ENCODE peak calls at places on chromosomes 7 and 10, in seven cellular contexts. M is tibial artery, T is cardiac muscle cell, R is body of pancreas, S is suprapubic skin, Z is transverse colon, I is tibial nerve. E is an unnamed sample. For H3K4me1 and H3K27me3, the result is how much of the 10 kb centered on the place peaks cover.

GRCh38 chr7:143979999-143980398 is 20.1 kb upstream of the OR6B1 start:
- DNase-seq in T (no peak), M (no peak), R (no peak), S (no peak), Z (no peak), I (no peak), E (no peak)

GRCh38 chr7:28745351-28745750 is 212.8 kb downstream of the TRIL start:
- DNase-seq in S (no peak), M (no peak), Z (no peak), R (no peak), I (no peak), T (no peak), E (no peak)

GRCh38 chr10:45495438-45496152 is 121.6 kb downstream of the ALOX5 start:
- DNase-seq in R (no peak), T (no peak), Z (no peak), S (no peak), I (no peak), M (no peak), E (no peak)

GRCh38 chr7:114212753-114213439 is 201.7 kb upstream of the FOXP2 start:
- DNase-seq in T (no peak), I (no peak), S (no peak), R (no peak), Z (no peak), M (no peak), E (no peak)

GRCh38 chr10:15748137-15748536 is 28.4 kb upstream of the ITGA8 start:
- DNase-seq in M (no peak), I (no peak), Z (peak), T (no peak), S (no peak), R (no peak), E (no peak)

GRCh38 chr10:69636626-69637550 is 6.8 kb downstream of the FAM241B start:
- DNase-seq in R (peak), I (no peak), S (peak), M (peak), T (peak), Z (peak), E (no peak)

GRCh38 chr7:83456413-83456812 is 192.5 kb downstream of the SEMA3E start:
- DNase-seq in Z (no peak), I (no peak), R (no peak), S (no peak), T (no peak), M (no peak), E (no peak)

GRCh38 chr7:147199868-147200267 is 1083.3 kb downstream of the CNTNAP2 start:
- DNase-seq in S (no peak), M (no peak), Z (no peak), T (no peak), I (no peak), R (no peak), E (no peak)

GRCh38 chr10:129767751-129768150 is 196.3 kb downstream of the EBF3 start:
- DNase-seq in S (peak), R (no peak), I (no peak), T (no peak), Z (peak), M (peak), E (no peak)

GRCh38 chr7:151428393-151429231 is 11.3 kb downstream of the CRYGN start:
- DNase-seq in I (no peak), Z (no peak), T (peak), R (no peak), M (peak), S (no peak), E (no peak)

GRCh38 chr7:136513744-136514143 is 354.7 kb upstream of the CHRM2 start:
- DNase-seq in M (no peak), Z (no peak), I (no peak), R (no peak), S (no peak), T (no peak), E (no peak)

GRCh38 chr10:9254353-9254752 is 1199.9 kb downstream of the GATA3 start:
- DNase-seq in M (no peak), S (no peak), Z (no peak), T (no peak), R (no peak), I (no peak), E (no peak)

GRCh38 chr10:126171555-126171954 is 216.7 kb downstream of the ADAM12 start:
- DNase-seq in M (no peak), T (peak), I (no peak), R (no peak), Z (no peak), S (no peak), E (no peak)

GRCh38 chr7:95324396-95324795 is at the start of gene PON1:
- DNase-seq in S (no peak), R (no peak), Z (no peak), M (no peak), T (no peak), I (no peak), E (no peak)

GRCh38 chr10:65394898-65395297 is 1530.9 kb upstream of the LRRTM3 start:
- DNase-seq in M (no peak), T (peak), R (no peak), Z (no peak), I (no peak), S (no peak), E (no peak)

GRCh38 chr7:111705807-111706206 is 143.5 kb upstream of the IMMP2L start:
- DNase-seq in R (no peak), T (no peak), M (no peak), Z (no peak), S (no peak), I (no peak), E (no peak)

GRCh38 chr10:98346847-98347246 is 68.1 kb downstream of the PYROXD2 start:
- DNase-seq in I (no peak), Z (no peak), T (no peak), R (no peak), S (no peak), M (no peak), E (no peak)

GRCh38 chr7:45623157-45623556 is 49.0 kb downstream of the ADCY1 start:
- DNase-seq in T (no peak), M (no peak), R (no peak), Z (no peak), S (no peak), I (no peak), E (no peak)

GRCh38 chr7:1550846-1551155 is 5.2 kb downstream of the TMEM184A start:
- DNase-seq in I (no peak), S (no peak), R (no peak), M (no peak), Z (no peak), T (no peak), E (no peak)

GRCh38 chr7:119974972-119975371 is 298.0 kb upstream of the KCND2 start:
- DNase-seq in T (no peak), S (no peak), R (no peak), M (no peak), I (no peak), Z (no peak), E (no peak)

GRCh38 chr7:68706291-68706690 is 892.0 kb upstream of the AUTS2 start:
- DNase-seq in I (no peak), Z (no peak), T (peak), S (no peak), R (no peak), M (no peak), E (no peak)

DNA sequence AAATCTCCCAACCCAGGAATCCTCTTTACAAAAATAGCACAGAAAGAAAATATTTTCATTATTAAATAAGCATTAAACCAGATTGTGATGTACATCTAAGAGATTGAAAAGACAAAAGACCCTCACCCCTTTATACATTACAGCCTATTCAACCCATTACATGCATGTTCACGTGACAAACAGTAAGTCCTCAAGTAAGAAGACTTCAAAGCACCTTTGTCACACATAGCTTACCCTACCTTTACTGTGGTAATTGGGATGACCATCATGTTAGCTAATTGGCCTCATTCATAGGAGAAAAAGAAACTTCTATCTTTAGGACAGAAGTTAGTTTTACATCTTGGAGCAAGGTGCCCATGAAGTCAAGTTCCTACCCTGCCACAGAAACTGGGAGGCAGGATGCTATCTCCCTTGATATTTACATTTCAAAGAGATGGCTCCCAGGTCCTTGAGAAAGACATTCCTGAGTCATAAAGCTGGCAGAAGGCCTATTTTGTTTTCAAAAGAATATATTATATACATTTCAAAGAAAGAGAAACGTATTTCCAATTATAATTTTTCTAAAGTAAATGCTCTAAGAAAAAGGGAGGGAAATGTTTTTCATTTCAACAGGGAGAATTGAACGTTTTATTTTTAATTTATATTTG is 48.1 kb downstream of the GNAI1 start:
- DNase-seq in T (no peak), S (no peak), I (no peak), M (no peak), R (no peak), Z (no peak), E (no peak)
- H3K4me1 ChIP-seq in T (under half), S (under half), I (under half), M (under half), R (under half), Z (under half), E (under half)

GRCh38 chr10:95183451-95184230 is 10.4 kb upstream of the ACSM6 start:
- DNase-seq in I (peak), R (peak), Z (peak), S (peak), M (peak), T (peak), E (peak)
- H3K4me3 ChIP-seq in I (peak), R (peak), Z (peak), S (peak), M (peak), T (peak), E (peak)

GRCh38 chr10:132039371-132039770 is 26.4 kb upstream of the JAKMIP3 start:
- DNase-seq in R (no peak), S (no peak), Z (no peak), I (no peak), M (no peak), T (no peak), E (no peak)

GRCh38 chr10:132035476-132035875 is 30.3 kb upstream of the JAKMIP3 start:
- DNase-seq in Z (no peak), I (no peak), T (no peak), M (no peak), S (no peak), R (no peak), E (no peak)

GRCh38 chr10:132036153-132036886 is 29.4 kb upstream of the JAKMIP3 start:
- DNase-seq in I (no peak), T (peak), Z (no peak), R (no peak), M (no peak), S (no peak), E (no peak)

GRCh38 chr10:132037676-132037975 is 28.1 kb upstream of the JAKMIP3 start:
- DNase-seq in T (no peak), Z (no peak), M (no peak), S (no peak), I (no peak), R (no peak), E (no peak)

DNA sequence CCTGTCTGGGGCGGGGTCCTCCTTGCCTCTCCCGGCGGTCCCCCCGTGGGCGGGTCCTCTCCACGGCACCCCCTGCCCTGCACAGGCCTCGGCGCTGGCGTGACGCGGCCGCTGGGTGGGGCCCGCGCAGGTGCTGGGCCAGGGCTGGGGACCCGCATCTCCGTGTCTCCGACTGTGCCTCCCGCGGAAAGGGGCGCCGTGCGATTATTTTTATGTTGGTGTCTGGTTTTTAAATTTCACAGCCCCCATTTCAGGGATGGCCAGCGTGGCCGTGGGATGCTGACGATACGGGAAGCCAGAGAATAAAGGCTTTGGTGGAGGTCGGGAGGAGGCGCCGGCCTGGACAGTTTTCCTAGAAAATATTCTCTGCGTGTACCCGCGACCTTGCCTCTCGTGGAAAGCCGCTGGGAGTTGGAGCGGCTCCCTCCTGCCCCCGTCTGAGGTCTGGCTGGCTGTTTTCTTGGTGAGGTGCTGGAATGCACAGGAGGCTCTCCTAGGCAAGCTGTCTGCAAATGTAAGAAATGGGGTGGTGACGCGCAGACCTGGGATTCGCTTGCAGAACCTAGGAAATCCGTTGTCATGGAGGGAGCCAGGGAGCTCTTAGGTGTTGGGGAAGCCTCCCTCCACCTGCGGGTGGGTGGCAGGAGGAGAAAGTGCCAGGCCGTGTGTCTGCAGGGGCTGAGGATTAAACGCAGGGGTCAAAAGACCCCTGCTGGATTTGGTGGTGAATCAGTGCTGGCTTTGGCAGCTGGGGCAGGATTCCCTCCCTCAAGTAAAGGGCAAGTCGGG is 28.7 kb upstream of the JAKMIP3 start:
- DNase-seq in T (no peak), Z (no peak), I (no peak), R (no peak), S (no peak), M (no peak), E (no peak)
- H3K27me3 ChIP-seq in T (half or more), Z (half or more), I (under half), R (under half), S (half or more), M (half or more), E (under half)

DNA sequence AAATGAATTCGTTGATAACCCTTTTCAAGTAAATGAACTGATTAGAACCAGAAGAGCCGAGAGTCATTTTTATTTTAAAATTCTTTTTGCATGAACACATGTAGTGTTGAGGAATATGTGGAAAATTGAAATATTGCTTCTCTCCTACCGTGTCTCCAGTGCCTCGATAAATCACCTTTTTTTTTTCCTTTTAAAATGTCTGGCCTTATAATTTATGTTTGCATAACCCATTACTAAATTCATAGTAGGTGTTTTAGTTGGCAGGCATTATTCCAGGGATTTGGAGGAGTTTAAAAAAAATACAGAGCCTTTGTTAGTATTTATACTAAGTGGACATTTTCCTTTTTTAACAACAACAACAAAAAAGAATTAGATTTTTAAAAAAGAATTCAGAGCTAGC is 115.6 kb downstream of the CUX1 start:
- DNase-seq in T (no peak), M (no peak), R (no peak), I (no peak), Z (no peak), S (no peak), E (no peak)
- H3K4me1 ChIP-seq in T (half or more), M (under half), R (under half), I (under half), Z (under half), S (under half), E (under half)

GRCh38 chr10:94902080-94902479 is 36.4 kb upstream of the CYP2C9 start:
- DNase-seq in I (no peak), T (no peak), Z (no peak), R (no peak), S (no peak), M (no peak), E (no peak)
- H3K4me3 ChIP-seq in I (no peak), T (no peak), Z (no peak), R (no peak), S (no peak), M (no peak), E (no peak)

GRCh38 chr10:62812672-62813439 is 3.3 kb downstream of the EGR2 start:
- DNase-seq in I (no peak), S (no peak), R (no peak), M (no peak), Z (no peak), T (no peak), E (no peak)
- H3K27me3 ChIP-seq in I (under half), S (under half), R (under half), M (under half), Z (under half), T (half or more), E (under half)

DNA sequence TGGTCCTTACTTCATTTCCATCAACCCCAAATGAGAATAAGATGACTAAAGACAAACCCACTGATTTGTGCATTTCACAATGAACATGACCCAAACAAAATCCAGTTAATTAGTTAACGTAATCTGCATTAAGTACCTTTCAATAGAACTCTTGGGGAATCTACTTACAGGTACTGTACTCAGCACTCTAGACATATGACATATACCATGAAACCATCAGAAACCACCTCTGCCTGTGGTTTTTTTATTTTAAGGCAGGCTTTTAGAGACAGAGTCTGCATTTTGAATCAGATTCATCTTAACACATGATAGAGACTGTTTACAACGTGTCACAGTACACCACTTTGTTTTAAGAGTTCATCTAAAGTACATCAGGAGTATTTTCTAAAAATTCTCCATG is 168.4 kb downstream of the BTAF1 start:
- DNase-seq in M (no peak), I (no peak), T (no peak), Z (no peak), S (no peak), R (no peak), E (no peak)
- H3K4me1 ChIP-seq in M (under half), I (under half), T (under half), Z (under half), S (under half), R (under half), E (under half)